ENCODE peak calls at places on chromosomes 13 and 19, in five cellular contexts. E is H1, X is IMR-90, O is breast epithelium, L is Peyer's patch. Y is an unnamed sample.
A peak's percentile ranks its signal among the peaks of the same experiment; 100 is the strongest.

GRCh38 chr19:35085947-35086346 is 29.7 kb upstream of the FXYD3 start:
- DNase-seq in E (no peak), X (no peak), O (no peak), L (peak; percentile 61), Y (no peak)

GRCh38 chr13:44853641-44854040 is 135.6 kb downstream of the NUFIP1 start:
- DNase-seq in E (no peak), X (no peak), O (peak; percentile 32), L (no peak), Y (no peak)

GRCh38 chr13:76874466-76874865 is 11.7 kb downstream of the KCTD12 start:
- DNase-seq in E (no peak), X (no peak), O (no peak), L (no peak), Y (no peak)

GRCh38 chr19:38360839-38361631 is 13.3 kb upstream of the PSMD8 start:
- DNase-seq in E (no peak), X (no peak), O (no peak), L (no peak), Y (no peak)

GRCh38 chr13:104491951-104492350 is 1425.7 kb upstream of the SLC10A2 start:
- DNase-seq in E (no peak), X (no peak), O (no peak), L (no peak), Y (no peak)

GRCh38 chr13:67156718-67157049 is 73.5 kb downstream of the PCDH9 start:
- DNase-seq in E (no peak), X (no peak), O (no peak), L (no peak), Y (no peak)

GRCh38 chr19:4322942-4323665 is 15.5 kb downstream of the STAP2 start:
- DNase-seq in E (no peak), X (no peak), O (no peak), L (no peak), Y (no peak)

GRCh38 chr13:109387438-109387837 is 398.9 kb downstream of the IRS2 start:
- DNase-seq in E (no peak), X (no peak), O (no peak), L (no peak), Y (no peak)

GRCh38 chr19:56110515-56111448 is 10.3 kb downstream of the ZNF787 start:
- DNase-seq in E (no peak), X (peak; percentile 39), O (no peak), L (no peak), Y (no peak)

GRCh38 chr19:41785653-41786052 is 10.7 kb upstream of the CEACAM3 start:
- DNase-seq in E (peak; percentile 41), X (peak; percentile 65), O (peak; percentile 33), L (peak; percentile 48), Y (no peak)

GRCh38 chr19:12749938-12750521 is 1.6 kb upstream of the BEST2 start:
- DNase-seq in E (no peak), X (peak; percentile 56), O (no peak), L (no peak), Y (no peak)

GRCh38 chr13:90627813-90628212 is 719.7 kb upstream of the MIR17HG start:
- DNase-seq in E (no peak), X (no peak), O (no peak), L (no peak), Y (no peak)

GRCh38 chr19:55519461-55520311 is 17.2 kb downstream of the SBK2 start:
- DNase-seq in E (no peak), X (peak; percentile 98), O (no peak), L (no peak), Y (no peak)

GRCh38 chr13:105774739-105775460 is 760.6 kb downstream of the EFNB2 start:
- DNase-seq in E (no peak), X (peak; percentile 2), O (no peak), L (no peak), Y (no peak)

GRCh38 chr13:51330741-51331140 is 8.8 kb upstream of the SERPINE3 start:
- DNase-seq in E (no peak), X (no peak), O (peak; percentile 54), L (no peak), Y (no peak)

GRCh38 chr19:44149776-44150175 is 8.4 kb downstream of the ZNF234 start:
- DNase-seq in E (no peak), X (no peak), O (no peak), L (no peak), Y (no peak)

GRCh38 chr13:19382111-19382510 is 179.2 kb downstream of the TPTE2 start:
- DNase-seq in E (no peak), X (no peak), O (no peak), L (no peak), Y (no peak)

GRCh38 chr19:58516964-58517833 is 2.4 kb downstream of the ZBTB45 start:
- DNase-seq in E (no peak), X (no peak), O (no peak), L (no peak), Y (no peak)

GRCh38 chr13:85108356-85108755 is 690.9 kb downstream of the SLITRK6 start:
- DNase-seq in E (no peak), X (no peak), O (no peak), L (no peak), Y (no peak)

GRCh38 chr19:18645035-18645511 is 8.2 kb downstream of the KLHL26 start:
- DNase-seq in E (no peak), X (no peak), O (peak; percentile 32), L (no peak), Y (no peak)

GRCh38 chr13:110815471-110816204 is 99.2 kb downstream of the ANKRD10 start:
- DNase-seq in E (no peak), X (no peak), O (no peak), L (no peak), Y (no peak)

GRCh38 chr13:98998831-98999634 is 21.2 kb upstream of the DOCK9 start:
- DNase-seq in E (no peak), X (no peak), O (no peak), L (no peak), Y (peak; percentile 29)

GRCh38 chr19:31718041-31718440 is 368.8 kb upstream of the TSHZ3 start:
- DNase-seq in E (no peak), X (no peak), O (no peak), L (no peak), Y (no peak)

GRCh38 chr19:48874309-48875135 is 2.3 kb downstream of the PPP1R15A start:
- DNase-seq in E (no peak), X (peak; percentile 80), O (no peak), L (peak; percentile 37), Y (peak; percentile 47)

GRCh38 chr19:57947419-57948134 is at the start of gene ZNF256:
- DNase-seq in E (peak; percentile 91), X (peak; percentile 93), O (peak; percentile 92), L (peak; percentile 89), Y (peak; percentile 92)

GRCh38 chr19:1875646-1876493 is 9.4 kb downstream of the ABHD17A start:
- DNase-seq in E (no peak), X (peak; percentile 83), O (peak; percentile 90), L (peak; percentile 96), Y (peak; percentile 86)

GRCh38 chr19:34364830-34365462 is at the start of gene GPI:
- DNase-seq in E (peak; percentile 15), X (peak; percentile 24), O (peak; percentile 30), L (peak; percentile 69), Y (peak; percentile 34)

GRCh38 chr13:26050568-26051230 is 1.1 kb downstream of the SHISA2 start:
- DNase-seq in E (no peak), X (no peak), O (no peak), L (no peak), Y (no peak)

GRCh38 chr19:4851551-4852290 is 15.7 kb downstream of the PLIN3 start:
- DNase-seq in E (peak; percentile 60), X (peak; percentile 42), O (peak; percentile 45), L (peak; percentile 78), Y (peak; percentile 75)

GRCh38 chr13:40186636-40187323 is 479.7 kb downstream of the FOXO1 start:
- DNase-seq in E (no peak), X (no peak), O (no peak), L (no peak), Y (no peak)

GRCh38 chr19:7506385-7507328 is 9.2 kb upstream of the ZNF358 start:
- DNase-seq in E (peak; percentile 96), X (peak; percentile 48), O (peak; percentile 68), L (peak; percentile 47), Y (peak; percentile 42)

GRCh38 chr19:15337202-15337601 is 4.9 kb upstream of the BRD4 start:
- DNase-seq in E (no peak), X (peak; percentile 80), O (no peak), L (no peak), Y (no peak)
- H3K36me3 ChIP-seq in E (no peaks in the 10 kb centered on the region), X (peaks cover 4% of the 10 kb centered on the region), O (no peaks in the 10 kb centered on the region), L (no peaks in the 10 kb centered on the region), Y (no peaks in the 10 kb centered on the region)

DNA sequence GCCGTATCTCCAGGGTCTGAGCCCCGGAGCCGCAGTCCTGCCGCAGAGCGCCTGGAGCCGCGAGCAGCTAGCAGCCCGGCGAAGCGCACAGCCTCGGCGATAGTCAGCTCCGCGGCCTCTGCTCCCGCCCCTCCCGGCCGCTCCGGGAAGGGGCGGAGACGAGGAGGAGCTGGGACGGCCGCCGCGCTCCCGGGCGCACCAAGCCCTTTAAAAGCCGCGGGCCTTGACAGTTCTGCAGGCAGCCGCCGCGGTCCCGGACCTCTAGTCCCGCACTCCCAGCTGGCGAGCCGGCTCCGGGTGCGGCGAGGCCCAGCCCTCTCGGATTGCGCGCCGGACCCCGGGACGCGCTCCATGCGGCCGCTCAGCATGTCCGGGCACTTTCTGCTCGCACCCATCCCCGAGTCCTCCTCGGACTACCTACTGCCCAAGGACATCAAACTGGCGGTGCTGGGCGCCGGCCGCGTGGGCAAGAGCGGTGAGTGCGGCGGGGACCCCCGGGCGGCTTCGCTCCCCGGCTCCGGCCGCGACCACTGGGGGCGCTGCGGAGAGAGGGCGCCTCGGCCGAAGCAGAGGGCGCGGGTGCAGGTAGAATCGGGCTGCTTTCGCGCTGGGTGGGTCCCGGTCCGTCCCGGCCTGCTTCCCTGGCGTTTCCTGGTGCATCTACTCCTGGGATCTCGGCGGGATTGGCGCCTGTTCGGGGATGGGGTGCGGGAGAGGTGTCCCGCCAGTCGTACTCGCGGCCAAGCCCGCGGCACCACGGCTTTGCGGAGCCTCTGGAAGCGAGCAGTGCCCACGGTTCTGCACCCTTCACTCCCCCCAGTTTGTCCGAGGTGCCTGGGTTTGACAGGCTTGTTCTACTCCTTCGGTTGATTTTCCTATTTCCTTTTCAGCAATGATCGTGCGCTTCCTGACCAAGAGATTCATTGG is at the start of gene RASL11A:
- DNase-seq in E (peak; percentile 74), X (peak; percentile 87), O (peak; percentile 59), L (peak; percentile 69), Y (peak; percentile 87)
- TF ChIP-seq POLR2A in E (peak; percentile 87), X (peak; percentile 97), O (no peak), L (peak; percentile 96), Y (peak; percentile 91)

DNA sequence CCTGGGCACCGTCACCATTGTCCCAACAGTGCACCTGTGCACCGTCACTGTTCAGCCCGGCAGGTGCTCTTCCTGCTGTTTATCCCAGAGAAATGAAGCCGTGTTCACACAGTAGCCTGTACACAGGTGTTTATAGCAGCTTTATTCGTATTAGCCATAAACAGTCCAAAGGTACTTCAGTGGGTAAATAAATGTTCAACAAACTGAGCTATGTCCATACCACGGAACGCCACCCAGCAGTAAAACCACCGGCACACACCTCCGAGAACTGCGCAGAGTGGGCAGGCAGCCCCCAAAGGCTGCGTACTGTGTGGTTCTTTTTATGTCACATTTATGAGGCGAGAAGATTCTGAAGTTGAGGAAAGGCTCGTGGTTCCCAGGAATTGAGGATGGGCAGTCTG is 44.9 kb upstream of the DCUN1D2 start:
- DNase-seq in E (no peak), X (no peak), O (no peak), L (no peak), Y (no peak)
- H3K36me3 ChIP-seq in E (no peaks in the 10 kb centered on the region), X (peaks cover 54% of the 10 kb centered on the region), O (no peaks in the 10 kb centered on the region), L (no peaks in the 10 kb centered on the region), Y (no peaks in the 10 kb centered on the region)

DNA sequence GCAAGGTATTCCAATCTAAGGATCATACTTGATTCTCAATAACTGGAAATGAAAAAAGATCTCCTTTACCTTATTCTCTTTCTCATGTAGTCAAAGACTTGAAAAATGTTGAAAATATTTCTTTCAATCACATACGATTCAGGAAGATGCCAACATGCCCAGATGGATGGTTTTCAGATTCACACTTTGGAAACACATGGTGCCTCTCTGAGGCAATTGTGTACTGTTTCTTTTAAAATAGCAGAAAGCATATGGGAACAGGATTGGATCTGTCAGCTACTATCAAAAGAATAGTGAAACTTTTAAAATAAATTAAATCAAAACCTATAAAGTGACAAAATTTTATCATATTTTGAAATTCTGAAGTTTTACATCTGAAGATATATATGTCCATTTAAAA is 222.4 kb downstream of the SPRY2 start:
- DNase-seq in E (no peak), X (no peak), O (no peak), L (no peak), Y (no peak)
- TF ChIP-seq POLR2A in E (no peak), X (no peak), O (no peak), L (no peak), Y (no peak)

Y was measured in uterus.